ENCODE peak calls at places on chromosomes 4 and X, in five cellular contexts. F, T, V, X and S are unnamed samples.

GRCh38 chr4:138178566-138178965 is 63.6 kb downstream of the SLC7A11 start:
- DNase-seq in T (peak; percentile 84), V (no peak), F (no peak), X (peak; percentile 66), S (no peak)

GRCh38 chr4:185933078-185933581 is 121.1 kb upstream of the SORBS2 start:
- DNase-seq in T (peak; percentile 13), V (no peak), X (peak; percentile 87), F (no peak), S (no peak)

GRCh38 chr4:10737335-10737734 is 52.8 kb upstream of the CLNK start:
- DNase-seq in V (no peak), X (peak; percentile 79), F (no peak), T (no peak), S (no peak)

GRCh38 chr4:6595897-6596537 is 21.0 kb downstream of the MAN2B2 start:
- DNase-seq in F (peak; percentile 87), X (no peak), T (no peak), V (peak; percentile 55), S (peak; percentile 65)

GRCh38 chr4:137430171-137430570 is 102.1 kb downstream of the PCDH18 start:
- DNase-seq in T (no peak), X (no peak), F (no peak), V (no peak), S (no peak)

GRCh38 chrX:150478496-150479492 is 89.6 kb upstream of the MTM1 start:
- DNase-seq in V (no peak), F (no peak), T (no peak), X (no peak), S (no peak)

GRCh38 chr4:6460876-6461275 is 11.5 kb downstream of the PPP2R2C start:
- DNase-seq in F (no peak), X (no peak), V (no peak), T (no peak), S (no peak)

GRCh38 chr4:102474736-102475504 is 26.2 kb upstream of the NFKB1 start:
- DNase-seq in F (no peak), X (no peak), V (no peak), T (no peak), S (no peak)

GRCh38 chrX:38929966-38930421 is 128.7 kb downstream of the MID1IP1 start:
- DNase-seq in V (no peak), T (no peak), X (peak; percentile 78), F (peak; percentile 8), S (no peak)

DNA sequence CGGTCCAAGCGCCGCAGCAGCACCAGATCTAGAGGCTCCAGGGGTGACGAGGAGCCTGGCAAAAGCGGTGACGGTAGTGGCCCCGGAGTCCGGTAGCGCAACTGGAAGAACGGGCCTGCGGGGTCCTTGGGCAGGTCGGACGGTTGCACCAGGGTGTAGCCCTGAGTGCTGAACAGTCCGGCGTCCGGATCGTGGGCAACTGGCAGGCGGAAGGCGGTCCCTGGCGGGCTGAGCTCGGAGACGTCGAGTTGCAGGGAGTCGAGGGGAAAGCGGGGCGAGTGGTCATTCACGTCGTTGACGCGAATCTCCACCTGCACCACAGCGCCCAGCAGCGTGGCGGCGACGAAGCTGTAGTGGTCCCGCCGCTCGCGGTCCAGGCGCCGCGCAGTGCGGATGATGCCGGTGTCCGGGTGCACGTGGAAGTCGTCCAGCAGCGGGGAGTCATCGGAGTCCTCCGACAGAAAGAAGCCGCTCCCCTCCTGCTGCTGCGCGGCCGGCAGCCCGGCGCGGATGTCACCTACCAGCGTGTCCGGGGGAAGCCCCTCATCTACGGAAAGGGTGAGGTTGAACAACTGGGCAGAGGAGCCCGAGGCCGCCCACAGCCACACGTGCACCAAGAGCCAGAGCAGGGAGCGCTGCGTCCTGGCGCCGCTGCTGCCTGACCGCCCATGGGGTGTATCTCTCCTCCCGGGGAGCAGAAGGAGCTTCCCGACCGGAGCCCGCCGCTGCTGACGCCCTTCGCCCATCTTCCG is 834 bp downstream of the DCHS2 start:
- DNase-seq in T (no peak), F (no peak), V (no peak), X (no peak), S (no peak)
- H2AFZ ChIP-seq in T (peak overlapping the region; percentile 18), F (peak overlapping the region; percentile 86), V (no peak overlapping the region), X (peak overlapping the region; percentile 9), S (no peak overlapping the region)

GRCh38 chr4:63218837-63219236 is 1190.4 kb downstream of the TECRL start:
- DNase-seq in T (no peak), F (no peak), V (no peak), X (no peak), S (no peak)
- H3K27ac ChIP-seq in T (no peak overlapping the region), F (no peak overlapping the region), V (no peak overlapping the region), X (no peak overlapping the region), S (no peak overlapping the region)

DNA sequence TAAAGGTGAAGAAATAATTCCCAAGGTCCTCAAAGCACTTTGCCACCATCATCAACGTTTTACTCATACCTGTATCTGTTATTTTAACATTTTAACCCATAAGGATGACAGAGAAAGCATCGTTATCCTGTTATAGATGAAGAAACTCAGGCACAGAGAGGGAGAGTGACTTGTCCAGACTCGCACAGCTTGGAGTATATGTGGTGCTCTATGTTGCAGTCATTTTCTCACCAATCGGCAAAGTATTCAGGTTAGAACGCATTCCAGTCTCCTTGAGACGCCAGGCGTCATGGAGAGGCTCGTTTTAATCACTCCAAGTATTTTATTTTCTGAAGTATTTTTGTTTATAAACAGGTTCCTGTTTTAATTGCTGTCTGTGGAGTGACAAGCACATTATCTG is 73.5 kb downstream of the IRF2 start:
- DNase-seq in V (no peak), X (peak; percentile 30), T (peak; percentile 12), F (no peak), S (no peak)
- H2AFZ ChIP-seq in V (no peak overlapping the region), X (no peak overlapping the region), T (no peak overlapping the region), F (no peak overlapping the region), S (no peak overlapping the region)

GRCh38 chr4:41209187-41209586 is 5.2 kb downstream of the APBB2 start:
- DNase-seq in V (no peak), T (no peak), X (peak; percentile 62), F (no peak), S (no peak)
- H3K27ac ChIP-seq in V (peak overlapping the region; percentile 22), T (no peak overlapping the region), X (no peak overlapping the region), F (no peak overlapping the region), S (no peak overlapping the region)

GRCh38 chr4:96315815-96316214 is 475.9 kb downstream of the PDHA2 start:
- DNase-seq in T (peak; percentile 14), F (no peak), V (no peak), X (peak; percentile 6), S (no peak)

GRCh38 chr4:96317924-96318323 is 478.0 kb downstream of the PDHA2 start:
- DNase-seq in V (no peak), F (no peak), X (no peak), T (no peak), S (no peak)

GRCh38 chr4:96312049-96312685 is 472.3 kb downstream of the PDHA2 start:
- DNase-seq in X (no peak), F (no peak), T (peak; percentile 23), V (no peak), S (no peak)
- H2AFZ ChIP-seq in X (no peak overlapping the region), F (no peak overlapping the region), T (peak overlapping the region; percentile 67), V (no peak overlapping the region), S (no peak overlapping the region)